ENCODE peak calls at places on chromosomes 12 and 14, in ten cellular contexts. M, V, K, Y, F, Q, J, H, A and I are unnamed samples.

GRCh38 chr14:61479746-61480502 is 158.5 kb downstream of the PRKCH start:
- DNase-seq in M (no peak), V (peak; percentile 96), K (peak; percentile 87), Y (no peak), F (no peak), Q (peak; percentile 48), J (no peak), H (no peak), A (no peak), I (peak; percentile 70)

GRCh38 chr14:104749111-104749649 is 3.8 kb upstream of the SIVA1 start:
- DNase-seq in M (no peak), V (peak; percentile 53), K (peak; percentile 68), Y (peak; percentile 58), F (no peak), Q (no peak), J (no peak), H (no peak), A (peak; percentile 77), I (no peak)

GRCh38 chr12:123075591-123076171 is 75.2 kb downstream of the PITPNM2 start:
- DNase-seq in M (no peak), V (peak; percentile 72), K (no peak), Y (peak; percentile 60), F (no peak), Q (no peak), J (peak; percentile 43), H (peak; percentile 48), A (no peak), I (no peak)

GRCh38 chr12:14928946-14929345 is 9.4 kb downstream of the ERP27 start:
- DNase-seq in M (no peak), V (peak; percentile 97), K (peak; percentile 67), Y (no peak), F (no peak), Q (peak; percentile 54), J (no peak), H (no peak), A (no peak), I (peak; percentile 54)

GRCh38 chr14:93008381-93008780 is 85.4 kb downstream of the CHGA start:
- DNase-seq in M (no peak), V (no peak), K (no peak), Y (no peak), F (peak; percentile 63), Q (peak; percentile 63), J (peak; percentile 78), H (no peak), A (no peak), I (no peak)

GRCh38 chr12:119938049-119938667 is 50.9 kb upstream of the BICDL1 start:
- DNase-seq in M (peak; percentile 81), V (no peak), K (peak; percentile 27), Y (no peak), F (peak; percentile 17), Q (peak; percentile 62), J (no peak), H (peak; percentile 14), A (peak; percentile 56), I (peak; percentile 29)

GRCh38 chr14:52042371-52043037 is 26.4 kb downstream of the NID2 start:
- DNase-seq in M (no peak), V (no peak), K (no peak), Y (no peak), F (no peak), Q (no peak), J (no peak), H (no peak), A (no peak), I (no peak)

GRCh38 chr14:50805396-50805795 is 25.6 kb downstream of the NIN start:
- DNase-seq in M (no peak), V (no peak), K (no peak), Y (no peak), F (no peak), Q (no peak), J (no peak), H (no peak), A (no peak), I (no peak)

GRCh38 chr12:81128930-81129554 is 51.2 kb downstream of the ACSS3 start:
- DNase-seq in M (peak; percentile 7), V (peak; percentile 42), K (peak; percentile 27), Y (no peak), F (no peak), Q (peak; percentile 61), J (no peak), H (no peak), A (no peak), I (peak; percentile 33)

GRCh38 chr14:50985124-50985815 is 41.0 kb upstream of the PYGL start:
- DNase-seq in M (no peak), V (no peak), K (no peak), Y (no peak), F (no peak), Q (peak; percentile 12), J (peak; percentile 28), H (no peak), A (no peak), I (no peak)

GRCh38 chr12:116614194-116614885 is 55.2 kb downstream of the MAP1LC3B2 start:
- DNase-seq in M (no peak), V (no peak), K (no peak), Y (no peak), F (no peak), Q (no peak), J (no peak), H (no peak), A (no peak), I (no peak)

GRCh38 chr14:65827520-65827919 is 415.0 kb downstream of the FUT8 start:
- DNase-seq in M (no peak), V (no peak), K (no peak), Y (no peak), F (no peak), Q (no peak), J (no peak), H (no peak), A (no peak), I (no peak)

GRCh38 chr12:92064420-92064819 is 81.2 kb downstream of the BTG1 start:
- DNase-seq in M (no peak), V (no peak), K (no peak), Y (no peak), F (no peak), Q (no peak), J (no peak), H (no peak), A (no peak), I (no peak)

GRCh38 chr12:95963104-95963503 is 20.0 kb downstream of the AMDHD1 start:
- DNase-seq in M (peak; percentile 10), V (no peak), K (no peak), Y (no peak), F (no peak), Q (no peak), J (no peak), H (no peak), A (no peak), I (no peak)

GRCh38 chr12:12506541-12506940 is 56.1 kb downstream of the DUSP16 start:
- DNase-seq in M (no peak), V (no peak), K (no peak), Y (no peak), F (no peak), Q (peak; percentile 66), J (no peak), H (no peak), A (no peak), I (no peak)
- H3K4me1 ChIP-seq in M (peaks cover 46% of the 10 kb centered on the region), V (no peaks in the 10 kb centered on the region), K (peaks cover 15% of the 10 kb centered on the region), Y (peaks cover 17% of the 10 kb centered on the region), F (peaks cover 72% of the 10 kb centered on the region), Q (peaks cover 22% of the 10 kb centered on the region), J (peaks cover 26% of the 10 kb centered on the region), H (peaks cover 5% of the 10 kb centered on the region), A (peaks cover 1% of the 10 kb centered on the region), I (peaks cover 27% of the 10 kb centered on the region)

GRCh38 chr12:93079976-93080375 is 150.9 kb upstream of the EEA1 start:
- DNase-seq in M (no peak), V (no peak), K (no peak), Y (no peak), F (no peak), Q (no peak), J (no peak), H (no peak), A (no peak), I (no peak)
- H3K27ac ChIP-seq in M (no peak overlapping the region), V (no peak overlapping the region), K (no peak overlapping the region), Y (no peak overlapping the region), F (no peak overlapping the region), Q (no peak overlapping the region), J (no peak overlapping the region), H (no peak overlapping the region), A (no peak overlapping the region), I (no peak overlapping the region)

DNA sequence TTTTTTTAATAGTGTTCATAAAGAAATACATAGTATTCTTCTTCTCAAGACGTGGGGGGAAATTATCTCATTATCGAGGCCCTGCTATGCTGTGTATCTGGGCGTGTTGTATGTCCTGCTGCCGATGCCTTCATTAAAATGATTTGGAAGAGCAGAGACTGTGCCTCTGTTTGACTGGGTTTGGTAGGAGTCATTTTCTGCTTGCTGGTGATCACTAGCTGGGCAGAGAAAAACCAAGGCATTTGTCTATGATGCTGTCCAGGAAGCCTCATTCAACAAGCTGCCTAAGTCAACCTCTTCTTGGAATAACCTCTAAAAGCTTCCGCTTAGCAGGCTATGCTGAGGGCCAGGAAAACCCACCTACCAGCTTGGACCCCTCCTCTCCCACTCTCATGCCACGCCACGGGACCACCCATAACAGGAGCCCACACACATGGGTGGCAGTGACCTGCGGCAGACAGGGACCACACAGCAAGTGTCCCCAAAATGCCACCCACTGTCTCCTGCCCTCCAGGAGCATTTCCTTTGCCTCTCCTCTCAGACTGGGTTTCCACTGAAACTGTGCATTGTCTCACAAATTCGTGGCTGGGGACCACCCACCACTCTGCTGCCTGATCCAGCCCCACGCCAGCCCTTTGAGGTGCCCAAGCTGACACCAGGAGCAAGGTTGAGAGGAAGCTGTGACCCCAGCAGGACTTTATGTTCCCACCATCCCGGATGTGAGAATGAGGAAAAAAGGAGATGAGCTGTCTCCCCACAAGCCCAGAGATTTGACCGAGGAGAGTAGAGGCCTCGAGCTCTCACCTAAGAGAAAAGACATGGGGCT is 36.8 kb downstream of the DAD1 start:
- DNase-seq in M (no peak), V (no peak), K (no peak), Y (no peak), F (no peak), Q (no peak), J (peak; percentile 17), H (no peak), A (no peak), I (no peak)
- H3K4me1 ChIP-seq in M (peaks cover under 1% of the 10 kb centered on the region), V (peaks cover 19% of the 10 kb centered on the region), K (peaks cover 19% of the 10 kb centered on the region), Y (peaks cover 27% of the 10 kb centered on the region), F (peaks cover 36% of the 10 kb centered on the region), Q (no peaks in the 10 kb centered on the region), J (peaks cover 8% of the 10 kb centered on the region), H (peaks cover 95% of the 10 kb centered on the region), A (no peaks in the 10 kb centered on the region), I (peaks cover 21% of the 10 kb centered on the region)

GRCh38 chr12:1972260-1972659 is 32.0 kb downstream of the DCP1B start:
- DNase-seq in M (no peak), V (no peak), K (peak; percentile 29), Y (no peak), F (no peak), Q (peak; percentile 24), J (no peak), H (no peak), A (no peak), I (peak; percentile 12)

GRCh38 chr12:1972856-1973317 is 31.4 kb downstream of the DCP1B start:
- DNase-seq in M (no peak), V (no peak), K (no peak), Y (no peak), F (peak; percentile 52), Q (peak; percentile 36), J (no peak), H (no peak), A (peak; percentile 61), I (no peak)

GRCh38 chr12:1977588-1977987 is 26.7 kb downstream of the DCP1B start:
- DNase-seq in M (no peak), V (no peak), K (no peak), Y (no peak), F (no peak), Q (no peak), J (no peak), H (no peak), A (no peak), I (no peak)

GRCh38 chr12:1977109-1977508 is 27.1 kb downstream of the DCP1B start:
- DNase-seq in M (no peak), V (no peak), K (no peak), Y (no peak), F (no peak), Q (no peak), J (no peak), H (no peak), A (no peak), I (no peak)

GRCh38 chr12:1974812-1975211 is 29.4 kb downstream of the DCP1B start:
- DNase-seq in M (no peak), V (no peak), K (no peak), Y (no peak), F (no peak), Q (no peak), J (no peak), H (no peak), A (no peak), I (no peak)
- H3K27ac ChIP-seq in M (no peak overlapping the region), V (no peak overlapping the region), K (no peak overlapping the region), Y (peak overlapping the region; percentile 92), F (peak overlapping the region; percentile 87), Q (peak overlapping the region; percentile 99), J (no peak overlapping the region), H (no peak overlapping the region), A (no peak overlapping the region), I (no peak overlapping the region)